ENCODE peak calls at places on chromosome 5, in four cellular contexts. P, X, M and Z are unnamed samples. For H3K4me1, the result is how much of the 10 kb centered on the place peaks cover.

GRCh38 chr5:37983463-37983862 is 143.6 kb upstream of the GDNF start:
- DNase-seq in P (no peak), X (no peak), M (no peak), Z (no peak)

GRCh38 chr5:73268826-73269225 is 95.8 kb downstream of the TMEM174 start:
- DNase-seq in P (no peak), X (no peak), M (no peak), Z (no peak)

GRCh38 chr5:83151821-83152220 is 74.5 kb downstream of the XRCC4 start:
- DNase-seq in P (no peak), X (no peak), M (no peak), Z (no peak)

GRCh38 chr5:55634866-55635265 is 77.3 kb downstream of the SLC38A9 start:
- DNase-seq in P (no peak), X (no peak), M (no peak), Z (no peak)

GRCh38 chr5:75048457-75048953 is 3.9 kb downstream of the GCNT4 start:
- DNase-seq in P (no peak), X (no peak), M (no peak), Z (no peak)

GRCh38 chr5:161311141-161311708 is 235.3 kb downstream of the GABRB2 start:
- DNase-seq in P (no peak), X (no peak), M (no peak), Z (no peak)

GRCh38 chr5:6682239-6682638 is 31.0 kb upstream of the TENT4A start:
- DNase-seq in P (no peak), X (no peak), M (no peak), Z (no peak)

GRCh38 chr5:174720612-174721521 is 3.5 kb upstream of the MSX2 start:
- DNase-seq in P (no peak), X (no peak), M (no peak), Z (peak)

GRCh38 chr5:142749321-142749720 is 20.9 kb upstream of the ARHGAP26 start:
- DNase-seq in P (no peak), X (no peak), M (no peak), Z (no peak)

GRCh38 chr5:8458038-8458383 is 589.1 kb downstream of the MTRR start:
- DNase-seq in P (no peak), X (no peak), M (no peak), Z (no peak)

GRCh38 chr5:125210241-125210947 is 464.0 kb upstream of the ZNF608 start:
- DNase-seq in P (no peak), X (no peak), M (no peak), Z (no peak)

GRCh38 chr5:175638305-175638704 is 19.6 kb upstream of the HRH2 start:
- DNase-seq in P (no peak), X (no peak), M (no peak), Z (peak)

GRCh38 chr5:151773979-151774378 is 2.2 kb downstream of the G3BP1 start:
- DNase-seq in P (no peak), X (no peak), M (no peak), Z (no peak)

GRCh38 chr5:96331210-96331609 is 101.8 kb downstream of the PCSK1 start:
- DNase-seq in P (no peak), X (no peak), M (no peak), Z (no peak)
- H3K4me1 ChIP-seq in P (under half), X (under half), M (under half), Z (under half)

GRCh38 chr5:159034083-159034824 is 65.5 kb downstream of the EBF1 start:
- DNase-seq in P (no peak), X (no peak), M (no peak), Z (no peak)

GRCh38 chr5:159031513-159031912 is 68.2 kb downstream of the EBF1 start:
- DNase-seq in P (no peak), X (no peak), M (no peak), Z (no peak)

GRCh38 chr5:159033351-159033657 is 66.4 kb downstream of the EBF1 start:
- DNase-seq in P (no peak), X (no peak), M (no peak), Z (no peak)

GRCh38 chr5:159031915-159032314 is 67.8 kb downstream of the EBF1 start:
- DNase-seq in P (no peak), X (no peak), M (no peak), Z (no peak)

DNA sequence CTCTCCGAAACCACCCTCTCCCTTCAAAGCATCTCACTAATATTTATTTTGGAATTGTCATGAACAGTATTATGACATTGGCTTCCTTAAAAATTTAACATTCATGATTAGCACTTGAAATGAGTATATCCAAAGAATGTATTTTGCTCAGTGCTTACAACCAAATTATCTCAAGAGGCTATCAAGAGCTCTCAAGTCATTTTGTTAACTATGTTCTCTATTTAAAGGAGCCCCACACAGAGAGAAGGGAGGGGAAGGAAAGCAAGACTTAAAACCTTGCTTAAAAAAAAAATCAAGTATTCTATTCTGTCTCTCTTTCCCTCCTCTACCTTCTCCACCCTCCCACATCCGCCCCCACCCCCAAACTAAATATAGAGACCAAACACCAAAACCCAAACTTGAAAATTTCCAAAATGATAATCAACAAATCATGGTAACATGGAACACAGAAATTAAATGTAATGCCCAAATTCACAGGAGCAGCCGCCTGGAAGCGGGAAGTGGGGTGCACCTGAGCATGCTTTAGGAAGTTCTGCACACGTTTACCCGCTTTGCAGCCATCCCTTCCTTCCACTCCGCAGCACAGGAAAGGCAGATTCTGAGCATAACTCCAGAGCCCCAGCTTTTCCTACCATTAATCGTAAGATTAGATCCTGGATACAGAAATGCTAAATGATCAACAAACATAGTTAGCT is 66.9 kb downstream of the EBF1 start:
- DNase-seq in P (no peak), X (no peak), M (no peak), Z (no peak)
- H3K4me3 ChIP-seq in P (no peak), X (no peak), M (no peak), Z (no peak)

DNA sequence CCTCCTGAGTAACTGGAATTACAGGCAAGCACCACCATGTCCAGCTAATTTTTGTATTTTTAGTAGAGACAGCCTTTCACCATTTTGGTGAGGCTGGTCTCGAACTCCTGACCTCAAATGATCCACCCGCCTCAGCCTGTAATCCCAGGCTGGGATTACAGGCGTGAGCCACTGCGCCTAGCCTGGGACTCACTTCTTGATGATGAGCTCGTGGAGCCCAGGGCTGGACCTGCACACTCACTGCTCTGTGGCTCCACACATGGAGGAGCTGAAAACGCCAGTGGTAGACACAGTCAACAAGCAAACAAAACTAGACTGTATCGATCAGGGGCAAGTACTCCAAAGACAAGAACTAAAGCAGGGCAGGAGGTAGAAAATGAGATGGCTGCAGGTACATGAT is 59.8 kb upstream of the RPL26L1 start:
- DNase-seq in P (no peak), X (no peak), M (no peak), Z (no peak)
- H3K4me1 ChIP-seq in P (under half), X (under half), M (under half), Z (under half)

GRCh38 chr5:100731768-100732167 is 171.3 kb downstream of the ST8SIA4 start:
- DNase-seq in P (peak), X (no peak), M (no peak), Z (no peak)
- H3K4me3 ChIP-seq in P (peak), X (no peak), M (no peak), Z (no peak)

DNA sequence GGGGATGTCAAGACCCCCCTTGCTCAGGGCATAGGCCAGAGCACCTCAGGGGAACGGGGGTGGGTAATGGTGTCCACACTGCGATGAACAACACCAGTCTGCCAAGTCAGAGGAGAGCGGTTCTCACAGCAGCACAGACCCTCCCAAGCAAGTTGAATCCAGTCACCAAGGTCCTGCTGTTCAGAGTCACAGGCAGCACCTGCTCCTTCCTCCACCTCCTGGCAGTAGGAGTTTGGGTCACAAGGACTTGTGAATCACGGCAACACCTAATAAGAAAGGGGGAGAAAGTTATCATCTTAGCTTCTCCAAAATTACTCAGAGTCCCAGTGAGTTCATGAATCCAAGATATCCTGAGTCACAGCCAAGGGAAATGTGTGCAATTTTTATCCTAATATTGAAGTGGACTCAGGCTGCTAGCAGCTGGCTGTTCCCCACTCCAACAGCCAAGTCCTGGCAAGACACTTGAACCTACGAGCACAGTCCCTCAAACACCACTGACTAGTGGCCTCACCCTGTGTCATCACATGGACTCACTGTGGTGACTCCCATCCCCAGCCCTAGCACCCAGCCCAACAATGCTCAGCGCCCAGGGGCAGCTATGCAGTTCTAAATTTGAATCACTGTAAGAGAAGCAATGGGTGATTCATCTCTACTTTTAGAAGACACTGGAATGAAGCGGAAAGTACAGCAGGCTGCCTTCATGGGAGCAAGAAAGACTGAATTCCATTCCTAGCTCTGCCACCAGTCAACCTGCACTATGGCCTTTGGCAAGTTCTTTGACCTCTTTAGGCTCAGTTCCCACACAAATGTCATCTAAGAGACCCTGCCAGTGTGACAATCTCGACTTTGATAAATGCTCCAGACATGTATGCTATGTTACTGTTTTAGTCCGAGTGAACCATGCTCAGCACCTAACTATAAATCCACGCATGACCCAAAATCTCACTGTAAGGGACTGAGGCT is 113.7 kb downstream of the KLHL3 start:
- DNase-seq in P (no peak), X (no peak), M (no peak), Z (no peak)
- H3K4me1 ChIP-seq in P (under half), X (under half), M (under half), Z (under half)

DNA sequence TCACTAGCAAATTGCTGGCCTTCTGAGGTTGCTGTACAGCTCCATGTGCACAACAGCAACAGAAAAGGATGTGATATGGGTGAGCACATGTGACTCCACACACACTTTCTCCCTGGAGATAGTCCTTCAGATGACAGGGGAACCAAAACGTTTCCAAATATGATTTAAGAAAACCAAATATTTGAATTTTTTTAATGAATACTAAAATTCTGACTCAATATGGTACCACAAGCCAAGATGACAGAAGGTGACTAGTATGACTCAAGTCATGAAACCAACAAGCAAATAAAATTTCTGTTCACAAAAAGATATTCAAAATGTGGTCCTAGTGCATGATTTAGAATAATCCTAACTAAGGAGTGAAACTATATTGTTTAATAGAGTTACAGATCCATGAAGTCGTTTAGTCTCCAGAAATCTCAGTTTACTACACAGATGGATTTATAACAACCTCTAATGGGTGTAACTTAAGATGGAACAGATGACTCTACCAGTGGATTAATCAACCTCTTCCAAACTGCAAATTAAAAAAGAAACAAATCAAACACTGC is 144.8 kb upstream of the PIK3R1 start:
- DNase-seq in P (no peak), X (no peak), M (no peak), Z (no peak)
- H3K4me3 ChIP-seq in P (no peak), X (no peak), M (no peak), Z (no peak)